ENCODE peak calls at places on chromosomes 1 and 21, in eight cellular contexts. One of them, this sample, is unnamed.

GRCh38 chr1:180571832-180572636 is 13.3 kb downstream of the OVAAL start:
- DNase-seq in kidney: no peak
- DNase-seq in fibroblast of lung: peak
- DNase-seq in PC-3: peak
- DNase-seq in mesendoderm: no peak
- DNase-seq in NT2/D1: no peak
- DNase-seq in colonic mucosa: no peak
- DNase-seq in Karpas-422: no peak
- DNase-seq in this sample: no peak

GRCh38 chr1:93672069-93672468 is 9.6 kb downstream of the BCAR3 start:
- DNase-seq in PC-3: peak
- DNase-seq in NT2/D1: no peak
- DNase-seq in Karpas-422: no peak
- DNase-seq in kidney: no peak
- DNase-seq in colonic mucosa: peak
- DNase-seq in mesendoderm: no peak
- DNase-seq in fibroblast of lung: peak
- DNase-seq in this sample: no peak

GRCh38 chr1:15757575-15758401 is 807 bp upstream of the FBLIM1 start:
- DNase-seq in mesendoderm: peak
- DNase-seq in NT2/D1: no peak
- DNase-seq in colonic mucosa: peak
- DNase-seq in fibroblast of lung: peak
- DNase-seq in kidney: peak
- DNase-seq in PC-3: peak
- DNase-seq in Karpas-422: no peak
- DNase-seq in this sample: peak

GRCh38 chr1:104932949-104933679 is 1183.4 kb downstream of the AMY1C start:
- DNase-seq in fibroblast of lung: no peak
- DNase-seq in Karpas-422: no peak
- DNase-seq in mesendoderm: no peak
- DNase-seq in NT2/D1: no peak
- DNase-seq in PC-3: no peak
- DNase-seq in colonic mucosa: no peak
- DNase-seq in kidney: no peak
- DNase-seq in this sample: peak

GRCh38 chr1:203368624-203369451 is 17.9 kb upstream of the FMOD start:
- DNase-seq in Karpas-422: no peak
- DNase-seq in NT2/D1: no peak
- DNase-seq in PC-3: peak
- DNase-seq in colonic mucosa: peak
- DNase-seq in kidney: no peak
- DNase-seq in mesendoderm: peak
- DNase-seq in fibroblast of lung: peak
- DNase-seq in this sample: no peak

GRCh38 chr1:27397749-27398148 is 5.3 kb downstream of the GPR3 start:
- DNase-seq in fibroblast of lung: no peak
- DNase-seq in Karpas-422: no peak
- DNase-seq in mesendoderm: peak
- DNase-seq in colonic mucosa: no peak
- DNase-seq in NT2/D1: no peak
- DNase-seq in PC-3: no peak
- DNase-seq in kidney: no peak
- DNase-seq in this sample: peak

GRCh38 chr1:116986531-116987255 is 14.9 kb upstream of the CD101 start:
- DNase-seq in Karpas-422: no peak
- DNase-seq in kidney: no peak
- DNase-seq in fibroblast of lung: no peak
- DNase-seq in colonic mucosa: peak
- DNase-seq in mesendoderm: no peak
- DNase-seq in NT2/D1: no peak
- DNase-seq in PC-3: no peak
- DNase-seq in this sample: no peak

GRCh38 chr1:231182317-231182716 is 20.5 kb downstream of the TRIM67 start:
- DNase-seq in Karpas-422: no peak
- DNase-seq in fibroblast of lung: no peak
- DNase-seq in NT2/D1: no peak
- DNase-seq in mesendoderm: no peak
- DNase-seq in PC-3: no peak
- DNase-seq in colonic mucosa: no peak
- DNase-seq in kidney: no peak
- DNase-seq in this sample: no peak

GRCh38 chr21:44878053-44878982 is 4.8 kb upstream of the PTTG1IP start:
- DNase-seq in kidney: no peak
- DNase-seq in fibroblast of lung: no peak
- DNase-seq in mesendoderm: no peak
- DNase-seq in colonic mucosa: peak
- DNase-seq in Karpas-422: peak
- DNase-seq in NT2/D1: no peak
- DNase-seq in PC-3: peak
- DNase-seq in this sample: no peak

GRCh38 chr1:162368451-162368850 is 8.2 kb downstream of the SPATA46 start:
- DNase-seq in fibroblast of lung: no peak
- DNase-seq in mesendoderm: no peak
- DNase-seq in kidney: no peak
- DNase-seq in PC-3: no peak
- DNase-seq in colonic mucosa: peak
- DNase-seq in Karpas-422: no peak
- DNase-seq in NT2/D1: no peak
- DNase-seq in this sample: no peak

DNA sequence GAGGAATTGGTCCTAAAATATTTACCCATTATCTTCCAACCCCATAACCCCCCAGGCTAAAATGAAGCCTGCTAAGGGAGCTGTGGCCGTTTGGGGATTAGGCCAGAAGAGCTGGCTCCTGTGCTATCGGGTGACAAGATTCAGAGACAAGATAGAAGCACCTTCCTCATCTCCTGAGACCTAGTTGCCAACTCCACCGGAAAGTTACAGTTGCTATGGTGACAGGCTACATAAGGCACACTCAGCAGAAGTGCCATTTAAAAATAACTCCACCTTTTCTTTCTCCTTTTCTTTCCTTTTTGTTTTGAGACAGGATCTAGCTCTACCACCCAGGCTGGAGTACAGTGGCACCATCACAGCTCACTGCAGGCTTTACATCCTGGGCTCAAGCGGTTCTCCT is 43.6 kb upstream of the ROR1 start:
- DNase-seq in mesendoderm: peak
- DNase-seq in kidney: no peak
- DNase-seq in NT2/D1: no peak
- DNase-seq in fibroblast of lung: no peak
- DNase-seq in PC-3: peak
- DNase-seq in Karpas-422: no peak
- DNase-seq in colonic mucosa: no peak
- DNase-seq in this sample: peak
- H3K9ac ChIP-seq in mesendoderm: no peak
- H3K9ac ChIP-seq in kidney: no peak
- H3K9ac ChIP-seq in NT2/D1: no peak
- H3K9ac ChIP-seq in fibroblast of lung: no peak
- H3K9ac ChIP-seq in PC-3: peak
- H3K9ac ChIP-seq in Karpas-422: no peak
- H3K9ac ChIP-seq in colonic mucosa: no peak
- H3K9ac ChIP-seq in this sample: no peak

DNA sequence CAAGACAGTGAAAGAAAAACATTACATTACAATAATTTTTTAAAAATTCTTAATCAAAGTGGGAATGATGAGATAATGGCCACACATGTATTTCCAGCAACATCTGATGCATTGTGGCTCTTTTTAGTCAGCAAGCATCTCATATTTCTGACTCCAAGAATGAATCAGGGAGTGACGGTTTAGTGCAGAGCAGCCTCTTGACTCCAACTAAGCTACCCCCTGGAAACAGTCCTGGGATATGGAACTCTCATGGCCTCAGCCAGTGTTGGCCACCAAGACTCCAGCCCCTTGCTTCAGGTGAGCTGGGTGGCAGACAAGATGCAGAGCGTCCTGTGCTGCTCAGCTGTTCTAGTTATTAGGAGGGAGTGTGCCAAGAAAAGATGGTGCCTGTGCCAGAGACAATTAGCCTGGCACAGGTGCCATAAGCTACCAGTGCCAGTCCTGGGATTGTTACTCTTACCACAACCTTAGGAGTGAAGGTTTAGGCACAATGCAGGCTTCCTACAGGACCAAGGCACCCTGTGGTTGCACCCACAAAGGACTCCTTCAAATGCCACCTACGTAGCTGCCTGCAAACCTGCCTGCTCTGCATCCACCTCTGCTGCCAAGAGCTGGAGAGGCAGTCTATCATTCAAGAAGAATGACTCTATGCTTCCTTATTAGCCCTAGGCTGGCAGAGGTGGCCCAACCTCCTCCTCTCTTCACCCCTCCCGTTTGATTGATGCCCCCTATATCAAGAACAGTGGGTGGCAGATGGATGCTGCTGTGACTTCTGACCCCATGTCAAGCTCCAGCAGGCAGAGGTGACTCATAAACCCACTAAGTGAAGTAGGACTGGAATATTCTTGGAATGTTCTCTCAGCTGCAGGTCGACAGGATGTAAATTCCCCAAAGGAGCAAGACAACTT is 6.0 kb upstream of the SEC16B start:
- DNase-seq in mesendoderm: peak
- DNase-seq in Karpas-422: no peak
- DNase-seq in NT2/D1: no peak
- DNase-seq in colonic mucosa: no peak
- DNase-seq in PC-3: no peak
- DNase-seq in fibroblast of lung: peak
- DNase-seq in kidney: no peak
- DNase-seq in this sample: no peak
- H3K9ac ChIP-seq in mesendoderm: no peak
- H3K9ac ChIP-seq in Karpas-422: no peak
- H3K9ac ChIP-seq in NT2/D1: no peak
- H3K9ac ChIP-seq in colonic mucosa: no peak
- H3K9ac ChIP-seq in PC-3: no peak
- H3K9ac ChIP-seq in fibroblast of lung: no peak
- H3K9ac ChIP-seq in kidney: no peak
- H3K9ac ChIP-seq in this sample: no peak

GRCh38 chr1:39269791-39270342 is 65.4 kb downstream of the MACF1 start:
- DNase-seq in NT2/D1: no peak
- DNase-seq in PC-3: no peak
- DNase-seq in fibroblast of lung: no peak
- DNase-seq in kidney: no peak
- DNase-seq in mesendoderm: peak
- DNase-seq in colonic mucosa: no peak
- DNase-seq in Karpas-422: peak
- DNase-seq in this sample: no peak

GRCh38 chr1:39270368-39270767 is 65.9 kb downstream of the MACF1 start:
- DNase-seq in Karpas-422: no peak
- DNase-seq in fibroblast of lung: no peak
- DNase-seq in mesendoderm: peak
- DNase-seq in NT2/D1: no peak
- DNase-seq in colonic mucosa: no peak
- DNase-seq in kidney: no peak
- DNase-seq in PC-3: no peak
- DNase-seq in this sample: no peak

GRCh38 chr1:39268112-39268581 is 63.7 kb downstream of the MACF1 start:
- DNase-seq in PC-3: no peak
- DNase-seq in kidney: no peak
- DNase-seq in fibroblast of lung: peak
- DNase-seq in mesendoderm: peak
- DNase-seq in Karpas-422: peak
- DNase-seq in colonic mucosa: no peak
- DNase-seq in NT2/D1: peak
- DNase-seq in this sample: peak

GRCh38 chr1:39268906-39269305 is 64.4 kb downstream of the MACF1 start:
- DNase-seq in fibroblast of lung: peak
- DNase-seq in PC-3: no peak
- DNase-seq in Karpas-422: no peak
- DNase-seq in mesendoderm: peak
- DNase-seq in kidney: no peak
- DNase-seq in colonic mucosa: no peak
- DNase-seq in NT2/D1: peak
- DNase-seq in this sample: peak

GRCh38 chr1:39269349-39269748 is 64.9 kb downstream of the MACF1 start:
- DNase-seq in NT2/D1: no peak
- DNase-seq in PC-3: no peak
- DNase-seq in kidney: no peak
- DNase-seq in fibroblast of lung: no peak
- DNase-seq in Karpas-422: no peak
- DNase-seq in mesendoderm: no peak
- DNase-seq in colonic mucosa: no peak
- DNase-seq in this sample: no peak
- H3K9ac ChIP-seq in NT2/D1: no peak
- H3K9ac ChIP-seq in PC-3: no peak
- H3K9ac ChIP-seq in kidney: no peak
- H3K9ac ChIP-seq in fibroblast of lung: no peak
- H3K9ac ChIP-seq in Karpas-422: no peak
- H3K9ac ChIP-seq in mesendoderm: peak
- H3K9ac ChIP-seq in colonic mucosa: no peak
- H3K9ac ChIP-seq in this sample: peak

GRCh38 chr1:234520908-234521801 is 42.2 kb upstream of the TARBP1 start:
- DNase-seq in kidney: no peak
- DNase-seq in Karpas-422: no peak
- DNase-seq in NT2/D1: no peak
- DNase-seq in mesendoderm: no peak
- DNase-seq in fibroblast of lung: no peak
- DNase-seq in colonic mucosa: no peak
- DNase-seq in PC-3: no peak
- DNase-seq in this sample: no peak

GRCh38 chr1:234519506-234519905 is 40.5 kb upstream of the TARBP1 start:
- DNase-seq in Karpas-422: no peak
- DNase-seq in kidney: no peak
- DNase-seq in colonic mucosa: no peak
- DNase-seq in PC-3: no peak
- DNase-seq in fibroblast of lung: no peak
- DNase-seq in NT2/D1: no peak
- DNase-seq in mesendoderm: no peak
- DNase-seq in this sample: no peak

GRCh38 chr1:234518876-234519275 is 39.9 kb upstream of the TARBP1 start:
- DNase-seq in NT2/D1: no peak
- DNase-seq in colonic mucosa: no peak
- DNase-seq in kidney: no peak
- DNase-seq in PC-3: no peak
- DNase-seq in Karpas-422: no peak
- DNase-seq in mesendoderm: no peak
- DNase-seq in fibroblast of lung: no peak
- DNase-seq in this sample: no peak

GRCh38 chr1:234525156-234525774 is 46.3 kb upstream of the TARBP1 start:
- DNase-seq in fibroblast of lung: no peak
- DNase-seq in mesendoderm: peak
- DNase-seq in Karpas-422: no peak
- DNase-seq in kidney: no peak
- DNase-seq in colonic mucosa: no peak
- DNase-seq in PC-3: no peak
- DNase-seq in NT2/D1: no peak
- DNase-seq in this sample: no peak

DNA sequence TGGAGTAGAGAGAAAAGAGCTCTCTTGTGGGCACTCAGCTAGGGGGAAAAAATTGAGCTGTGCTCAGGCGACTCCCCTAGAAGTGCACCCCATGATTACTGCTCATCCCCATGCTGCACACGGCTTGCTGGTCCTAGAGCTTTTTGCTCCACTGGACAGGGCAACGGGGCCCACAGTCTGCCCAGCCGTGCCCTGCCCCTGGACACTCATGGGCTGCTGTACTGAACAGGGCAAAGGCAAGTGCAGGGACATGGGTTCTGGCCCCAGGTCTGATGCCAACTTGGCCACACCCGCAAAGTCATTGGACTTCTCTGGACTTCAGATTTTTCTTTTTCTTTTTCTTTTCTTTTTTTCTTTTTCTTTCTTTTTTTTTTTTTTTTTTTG is 42.8 kb upstream of the TARBP1 start:
- DNase-seq in PC-3: no peak
- DNase-seq in colonic mucosa: no peak
- DNase-seq in mesendoderm: no peak
- DNase-seq in kidney: no peak
- DNase-seq in fibroblast of lung: no peak
- DNase-seq in NT2/D1: no peak
- DNase-seq in Karpas-422: no peak
- DNase-seq in this sample: no peak
- H3K9ac ChIP-seq in PC-3: no peak
- H3K9ac ChIP-seq in colonic mucosa: no peak
- H3K9ac ChIP-seq in mesendoderm: no peak
- H3K9ac ChIP-seq in kidney: no peak
- H3K9ac ChIP-seq in fibroblast of lung: no peak
- H3K9ac ChIP-seq in NT2/D1: no peak
- H3K9ac ChIP-seq in Karpas-422: no peak
- H3K9ac ChIP-seq in this sample: no peak

This sample was measured in endodermal cell.